ENCODE peak calls at places on chromosome 7, in four cellular contexts. One of them, this sample, is unnamed.

GRCh38 chr7:115015619-115016018 is 93.7 kb downstream of the MDFIC start:
- DNase-seq in psoas muscle: no peak
- DNase-seq in astrocyte: peak; percentile 67
- DNase-seq in AG09319: peak; percentile 32
- DNase-seq in this sample: peak; percentile 94

GRCh38 chr7:102262536-102262935 is 24.1 kb upstream of the SH2B2 start:
- DNase-seq in psoas muscle: no peak
- DNase-seq in astrocyte: no peak
- DNase-seq in AG09319: no peak
- DNase-seq in this sample: no peak

GRCh38 chr7:55964261-55964801 is at the start of gene NIPSNAP2:
- DNase-seq in psoas muscle: peak; percentile 71
- DNase-seq in astrocyte: no peak
- DNase-seq in AG09319: no peak
- DNase-seq in this sample: peak; percentile 13

GRCh38 chr7:85184599-85185354 is 2.1 kb downstream of the SEMA3D start:
- DNase-seq in psoas muscle: peak; percentile 18
- DNase-seq in astrocyte: peak; percentile 36
- DNase-seq in AG09319: no peak
- DNase-seq in this sample: peak; percentile 75

GRCh38 chr7:31890198-31890597 is 180.0 kb downstream of the PDE1C start:
- DNase-seq in psoas muscle: no peak
- DNase-seq in astrocyte: no peak
- DNase-seq in AG09319: no peak
- DNase-seq in this sample: no peak

GRCh38 chr7:31043035-31043434 is 9.1 kb upstream of the ADCYAP1R1 start:
- DNase-seq in psoas muscle: no peak
- DNase-seq in astrocyte: no peak
- DNase-seq in AG09319: no peak
- DNase-seq in this sample: no peak

GRCh38 chr7:44735403-44736165 is 13.1 kb upstream of the ZMIZ2 start:
- DNase-seq in psoas muscle: no peak
- DNase-seq in astrocyte: peak; percentile 98
- DNase-seq in AG09319: peak; percentile 75
- DNase-seq in this sample: peak; percentile 97

GRCh38 chr7:12067156-12067831 is 143.8 kb upstream of the TMEM106B start:
- DNase-seq in psoas muscle: no peak
- DNase-seq in astrocyte: peak; percentile 29
- DNase-seq in AG09319: peak; percentile 8
- DNase-seq in this sample: no peak

GRCh38 chr7:2150445-2150815 is 82.3 kb downstream of the MAD1L1 start:
- DNase-seq in psoas muscle: peak; percentile 18
- DNase-seq in astrocyte: no peak
- DNase-seq in AG09319: no peak
- DNase-seq in this sample: no peak

GRCh38 chr7:72476608-72477305 is 64.6 kb upstream of the CALN1 start:
- DNase-seq in psoas muscle: no peak
- DNase-seq in astrocyte: no peak
- DNase-seq in AG09319: no peak
- DNase-seq in this sample: no peak

GRCh38 chr7:80542398-80542797 is 30.5 kb upstream of the GNAT3 start:
- DNase-seq in psoas muscle: no peak
- DNase-seq in astrocyte: peak; percentile 77
- DNase-seq in AG09319: peak; percentile 55
- DNase-seq in this sample: peak; percentile 99

GRCh38 chr7:93601363-93601762 is 26.8 kb upstream of the CALCR start:
- DNase-seq in psoas muscle: no peak
- DNase-seq in astrocyte: no peak
- DNase-seq in AG09319: no peak
- DNase-seq in this sample: no peak

GRCh38 chr7:112398534-112398933 is 51.7 kb upstream of the IFRD1 start:
- DNase-seq in psoas muscle: no peak
- DNase-seq in astrocyte: no peak
- DNase-seq in AG09319: no peak
- DNase-seq in this sample: no peak

GRCh38 chr7:101743241-101743994 is 74.0 kb upstream of the CUX1 start:
- DNase-seq in psoas muscle: peak; percentile 61
- DNase-seq in astrocyte: peak; percentile 57
- DNase-seq in AG09319: no peak
- DNase-seq in this sample: peak; percentile 25

GRCh38 chr7:135386776-135387175 is 123.1 kb downstream of the CNOT4 start:
- DNase-seq in psoas muscle: no peak
- DNase-seq in astrocyte: no peak
- DNase-seq in AG09319: no peak
- DNase-seq in this sample: no peak

GRCh38 chr7:151119055-151119415 is 32.8 kb downstream of the AGAP3 start:
- DNase-seq in psoas muscle: no peak
- DNase-seq in astrocyte: no peak
- DNase-seq in AG09319: no peak
- DNase-seq in this sample: no peak

GRCh38 chr7:91876391-91877133 is 3.9 kb downstream of the MTERF1 start:
- DNase-seq in psoas muscle: no peak
- DNase-seq in astrocyte: no peak
- DNase-seq in AG09319: no peak
- DNase-seq in this sample: peak; percentile 32

GRCh38 chr7:71414490-71414889 is 282.5 kb downstream of the GALNT17 start:
- DNase-seq in psoas muscle: no peak
- DNase-seq in astrocyte: no peak
- DNase-seq in AG09319: no peak
- DNase-seq in this sample: no peak

GRCh38 chr7:10875081-10875480 is 98.6 kb upstream of the PHF14 start:
- DNase-seq in psoas muscle: no peak
- DNase-seq in astrocyte: no peak
- DNase-seq in AG09319: no peak
- DNase-seq in this sample: no peak

GRCh38 chr7:37182011-37182478 is 266.6 kb downstream of the ELMO1 start:
- DNase-seq in psoas muscle: peak; percentile 77
- DNase-seq in astrocyte: peak; percentile 31
- DNase-seq in AG09319: peak; percentile 22
- DNase-seq in this sample: peak; percentile 37

GRCh38 chr7:125668321-125668993 is 738.8 kb upstream of the POT1 start:
- DNase-seq in psoas muscle: no peak
- DNase-seq in astrocyte: peak; percentile 40
- DNase-seq in AG09319: no peak
- DNase-seq in this sample: no peak

GRCh38 chr7:125675169-125675568 is 745.5 kb upstream of the POT1 start:
- DNase-seq in psoas muscle: no peak
- DNase-seq in astrocyte: no peak
- DNase-seq in AG09319: no peak
- DNase-seq in this sample: no peak

GRCh38 chr7:125675628-125676027 is 746.0 kb upstream of the POT1 start:
- DNase-seq in psoas muscle: no peak
- DNase-seq in astrocyte: no peak
- DNase-seq in AG09319: no peak
- DNase-seq in this sample: no peak

DNA sequence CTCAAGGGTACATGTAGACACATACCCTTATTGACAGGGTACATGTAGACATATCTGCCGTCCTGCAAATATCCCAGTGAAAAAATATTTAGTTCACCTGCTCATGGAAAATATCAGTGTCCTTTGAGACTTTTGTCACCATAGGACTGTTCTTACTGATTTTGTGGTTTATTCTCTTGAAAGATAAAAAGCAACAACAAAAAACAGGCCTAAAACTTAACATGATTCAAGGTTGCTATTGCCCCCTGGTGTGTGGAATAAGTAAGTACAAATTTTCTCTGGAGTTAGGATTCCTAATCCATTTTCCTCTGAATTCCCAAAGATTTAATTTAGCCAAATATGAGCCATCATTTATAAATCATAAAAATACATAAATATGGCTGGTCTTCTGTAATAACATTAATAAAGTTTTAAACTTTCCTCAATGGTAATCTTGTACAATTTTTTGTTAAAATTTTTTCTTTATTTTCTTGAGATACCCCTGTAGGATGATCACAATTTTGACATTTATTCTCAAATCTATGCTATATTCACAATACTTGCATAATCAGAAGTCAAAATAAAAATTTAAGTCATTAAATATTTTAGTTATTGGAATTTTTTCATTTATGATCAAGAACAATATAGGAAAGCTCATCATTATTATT is 741.4 kb upstream of the POT1 start:
- DNase-seq in psoas muscle: no peak
- DNase-seq in astrocyte: peak; percentile 8
- DNase-seq in AG09319: no peak
- DNase-seq in this sample: no peak
- TF ChIP-seq CTCF in psoas muscle: peak; percentile 27
- TF ChIP-seq CTCF in astrocyte: peak; percentile 60
- TF ChIP-seq CTCF in AG09319: no peak
- TF ChIP-seq CTCF in this sample: peak; percentile 66

DNA sequence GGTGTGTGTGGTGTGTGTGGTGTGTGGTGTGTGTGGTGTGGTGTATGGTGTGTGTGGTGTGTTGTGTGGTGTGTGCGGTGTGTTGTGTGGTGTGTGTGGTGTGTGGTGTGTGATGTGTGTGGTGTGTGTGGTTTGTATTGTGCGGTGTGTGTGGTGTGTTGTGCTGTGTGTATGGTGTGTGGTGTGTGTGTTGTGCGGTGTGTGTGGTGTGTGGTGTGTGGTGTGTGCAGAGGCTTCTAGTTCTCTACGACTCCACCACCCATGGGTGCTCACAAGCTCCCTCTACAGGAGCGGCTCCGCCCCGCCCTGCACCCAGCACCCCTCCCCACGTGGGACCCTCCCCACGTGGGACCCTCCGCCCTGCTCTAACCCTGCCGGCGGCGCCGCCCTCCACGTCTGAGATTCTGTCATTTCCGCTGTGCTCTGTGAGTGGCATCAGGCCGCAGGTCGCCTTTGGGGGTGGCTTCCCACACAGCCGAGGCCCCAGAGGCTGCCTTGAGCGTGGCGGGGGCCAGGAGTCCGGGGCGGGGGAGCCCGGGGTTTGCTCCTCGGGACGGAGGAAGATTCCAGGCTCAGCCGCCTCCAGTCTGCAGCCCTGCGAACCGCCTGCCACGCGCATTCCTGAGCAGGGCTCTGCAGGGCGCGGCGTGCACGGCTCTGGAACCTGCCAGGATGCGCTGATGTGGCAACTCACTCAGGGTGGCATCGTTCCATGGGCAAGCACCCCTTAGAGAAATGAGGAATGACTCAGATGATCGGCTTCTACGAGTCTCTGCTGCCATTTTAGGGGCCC is 37.0 kb upstream of the DNAJB6 start:
- DNase-seq in psoas muscle: no peak
- DNase-seq in astrocyte: no peak
- DNase-seq in AG09319: no peak
- DNase-seq in this sample: no peak
- TF ChIP-seq CTCF in psoas muscle: no peak
- TF ChIP-seq CTCF in astrocyte: no peak
- TF ChIP-seq CTCF in AG09319: no peak
- TF ChIP-seq CTCF in this sample: no peak

GRCh38 chr7:143901710-143902587 is at the start of gene TCAF1:
- DNase-seq in psoas muscle: peak; percentile 96
- DNase-seq in astrocyte: peak; percentile 87
- DNase-seq in AG09319: peak; percentile 86
- DNase-seq in this sample: peak; percentile 84
- TF ChIP-seq CTCF in psoas muscle: no peak
- TF ChIP-seq CTCF in astrocyte: no peak
- TF ChIP-seq CTCF in AG09319: peak; percentile 47
- TF ChIP-seq CTCF in this sample: peak; percentile 76

GRCh38 chr7:13879994-13880686 is 109.3 kb downstream of the ETV1 start:
- DNase-seq in psoas muscle: no peak
- DNase-seq in astrocyte: peak; percentile 81
- DNase-seq in AG09319: no peak
- DNase-seq in this sample: peak; percentile 82
- TF ChIP-seq CTCF in psoas muscle: no peak
- TF ChIP-seq CTCF in astrocyte: no peak
- TF ChIP-seq CTCF in AG09319: no peak
- TF ChIP-seq CTCF in this sample: no peak

DNA sequence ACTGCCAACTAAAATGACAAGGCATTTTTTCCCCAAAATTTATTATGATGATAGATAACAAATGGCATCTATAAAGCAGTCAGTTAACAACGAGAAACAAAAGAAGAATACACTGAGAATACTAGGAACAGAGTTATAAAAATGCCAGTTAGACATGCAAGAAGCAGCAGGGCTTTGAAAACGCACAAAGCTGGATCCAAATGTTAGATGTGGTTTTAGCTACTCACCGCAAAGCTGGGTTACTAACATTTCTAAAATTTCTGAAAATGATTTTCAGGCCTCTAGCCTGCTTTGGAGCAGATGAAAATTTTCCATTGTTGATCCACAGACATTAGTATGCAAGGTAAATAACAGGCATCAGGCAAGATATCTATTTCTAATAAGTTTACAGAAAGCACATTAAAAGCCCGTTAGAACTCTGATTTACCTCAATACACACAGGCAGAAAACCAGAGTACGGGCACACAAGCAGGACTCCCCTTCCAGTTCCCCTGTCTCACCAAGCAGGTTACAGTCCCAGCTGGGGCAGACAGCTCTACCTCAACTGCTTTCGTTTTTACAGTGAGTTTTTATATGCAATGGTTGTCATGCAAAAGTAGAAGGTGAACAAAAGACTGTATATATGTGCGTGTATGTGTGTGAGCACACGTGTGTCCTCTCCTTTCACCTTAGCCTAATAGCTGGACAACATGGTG is 37.9 kb downstream of the GLI3 start:
- DNase-seq in psoas muscle: no peak
- DNase-seq in astrocyte: peak; percentile 72
- DNase-seq in AG09319: peak; percentile 49
- DNase-seq in this sample: peak; percentile 78
- TF ChIP-seq CTCF in psoas muscle: no peak
- TF ChIP-seq CTCF in astrocyte: no peak
- TF ChIP-seq CTCF in AG09319: no peak
- TF ChIP-seq CTCF in this sample: no peak

This sample was measured in HFFc6.